ENCODE peak calls at places on chromosomes 4 and X, in five cellular contexts. M is fibroblast of lung, J is endodermal cell, D is PC-3, W is DND-41. H is an unnamed sample.

GRCh38 chr4:6071191-6071958 is 53.1 kb upstream of the C4orf50 start:
- DNase-seq in D (no peak), M (no peak), J (peak), W (no peak), H (no peak)

GRCh38 chrX:134525086-134525792 is 65.3 kb downstream of the HPRT1 start:
- DNase-seq in M (peak), W (no peak), J (no peak), D (peak), H (no peak)

GRCh38 chrX:123184858-123185251 is 777 bp downstream of the GRIA3 start:
- DNase-seq in W (no peak), D (no peak), M (no peak), J (peak), H (no peak)

GRCh38 chr4:179415016-179415841 is 1973.0 kb upstream of the AGA start:
- DNase-seq in M (peak), J (no peak), W (no peak), D (peak), H (no peak)

GRCh38 chr4:86720508-86721068 is 126.5 kb downstream of the PTPN13 start:
- DNase-seq in J (no peak), D (peak), M (peak), W (no peak), H (no peak)

GRCh38 chrX:38055170-38055847 is 49.0 kb downstream of the SYTL5 start:
- DNase-seq in M (peak), D (peak), W (no peak), J (no peak), H (no peak)

GRCh38 chr4:110091426-110091825 is 107.0 kb downstream of the ELOVL6 start:
- DNase-seq in W (no peak), J (no peak), D (peak), M (peak), H (no peak)

GRCh38 chrX:25650216-25650615 is 487.9 kb upstream of the MAGEB18 start:
- DNase-seq in M (no peak), W (no peak), D (no peak), J (no peak), H (no peak)

GRCh38 chr4:103011378-103012025 is 8.0 kb downstream of the SLC9B1 start:
- DNase-seq in M (peak), D (peak), J (peak), W (no peak), H (peak)

GRCh38 chr4:123848615-123849014 is 452.0 kb downstream of the SPRY1 start:
- DNase-seq in W (no peak), D (no peak), M (no peak), J (no peak), H (no peak)

GRCh38 chrX:23783569-23784486 is 855 bp downstream of the SAT1 start:
- DNase-seq in J (peak), W (peak), M (peak), D (peak), H (no peak)
- H3K9ac ChIP-seq in J (peak), W (peak), M (peak), D (peak), H (peak)

GRCh38 chr4:16818005-16818404 is 80.4 kb downstream of the LDB2 start:
- DNase-seq in D (no peak), W (no peak), J (peak), M (no peak), H (no peak)
- TF ChIP-seq CTCF in D (no peak), W (no peak), J (peak), M (no peak), H (no peak)

DNA sequence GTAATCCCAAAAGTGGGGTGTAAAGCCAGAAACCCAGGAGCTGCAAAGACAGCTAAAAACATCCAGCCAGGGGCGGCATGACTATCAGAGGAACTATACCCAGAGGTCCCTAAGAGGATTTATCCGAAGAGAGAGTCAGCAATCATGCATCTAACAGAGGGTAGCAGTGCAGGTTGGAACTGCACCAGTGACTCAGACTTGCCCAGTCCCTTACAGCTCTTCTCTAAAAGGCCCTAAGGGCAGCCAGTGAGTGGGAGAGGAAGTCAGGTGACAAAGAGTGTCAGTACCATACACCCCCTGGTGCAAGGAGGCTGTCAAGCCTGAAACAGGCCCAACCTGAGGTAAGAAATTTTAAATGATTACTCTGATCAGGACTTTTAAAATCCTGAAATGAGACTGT is 88.1 kb downstream of the CAMK2D start:
- DNase-seq in W (peak), J (peak), D (peak), M (peak), H (no peak)
- H3K27ac ChIP-seq in W (no peak), J (no peak), D (no peak), M (no peak), H (no peak)

DNA sequence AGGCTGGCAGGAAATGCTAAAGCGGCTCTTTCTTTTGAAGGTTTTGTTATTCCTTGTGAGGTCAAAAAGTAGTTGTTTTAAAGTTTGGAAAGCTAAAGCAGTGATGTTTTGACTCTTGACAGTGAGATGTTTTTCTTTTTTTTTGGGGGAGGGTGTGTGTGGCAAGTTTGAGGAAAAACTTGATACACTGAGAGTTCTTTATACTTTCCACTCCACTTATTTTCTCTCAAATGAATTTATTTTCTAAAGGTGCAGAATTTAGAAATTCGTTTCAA is 22.7 kb downstream of the PLS3 start:
- DNase-seq in J (no peak), M (no peak), W (no peak), D (no peak), H (no peak)
- H3K9ac ChIP-seq in J (no peak), M (no peak), W (no peak), D (peak), H (no peak)

GRCh38 chrX:39984191-39984956 is 113.4 kb downstream of the BCOR start:
- DNase-seq in J (no peak), W (no peak), D (no peak), M (peak), H (peak)
- TF ChIP-seq CTCF in J (peak), W (no peak), D (no peak), M (no peak), H (no peak)

GRCh38 chrX:2502120-2502667 is 1.4 kb upstream of the DHRSX start:
- DNase-seq in D (no peak), M (no peak), W (no peak), J (no peak), H (no peak)
- H3K27ac ChIP-seq in D (no peak), M (no peak), W (no peak), J (peak), H (no peak)